ENCODE peak calls at places on chromosomes 16 and 17, in seven cellular contexts. T, X, N, B, O, G and F are unnamed samples.

GRCh38 chr17:44152875-44153274 is 11.1 kb downstream of the HROB start:
- DNase-seq in B (no peak), O (no peak), G (no peak), X (no peak), T (no peak), N (no peak), F (no peak)

GRCh38 chr17:29012535-29012934 is 6.7 kb upstream of the SEZ6 start:
- DNase-seq in B (no peak), O (no peak), T (no peak), N (no peak), X (peak; percentile 44), G (no peak), F (no peak)

GRCh38 chr16:86512860-86513470 is 2.6 kb downstream of the FOXF1 start:
- DNase-seq in G (no peak), B (no peak), X (no peak), N (no peak), T (no peak), O (no peak), F (no peak)

GRCh38 chr17:46984341-46984740 is 5.3 kb upstream of the RPRML start:
- DNase-seq in G (no peak), O (no peak), B (no peak), X (no peak), N (no peak), T (no peak), F (no peak)

GRCh38 chr16:11759163-11759834 is 16.6 kb upstream of the TXNDC11 start:
- DNase-seq in B (no peak), G (no peak), X (no peak), N (no peak), O (peak; percentile 55), T (no peak), F (no peak)

GRCh38 chr16:84009282-84009681 is 33.3 kb downstream of the SLC38A8 start:
- DNase-seq in X (no peak), G (no peak), B (no peak), N (no peak), T (no peak), O (no peak), F (no peak)

GRCh38 chr17:44097110-44097810 is 26.2 kb downstream of the HDAC5 start:
- DNase-seq in X (peak; percentile 55), B (no peak), T (no peak), G (no peak), O (no peak), N (no peak), F (no peak)

GRCh38 chr16:60142991-60143705 is 1409.0 kb upstream of the GOT2 start:
- DNase-seq in B (no peak), X (no peak), G (no peak), N (no peak), T (no peak), O (no peak), F (no peak)

GRCh38 chr17:48444531-48445247 is 14.7 kb upstream of the SKAP1 start:
- DNase-seq in G (no peak), O (no peak), X (no peak), T (no peak), N (no peak), B (no peak), F (peak; percentile 63)

GRCh38 chr16:69848635-69849545 is 86.8 kb downstream of the WWP2 start:
- DNase-seq in T (no peak), G (peak; percentile 65), N (no peak), O (no peak), B (no peak), X (no peak), F (peak; percentile 86)

GRCh38 chr17:29838961-29839360 is 91.1 kb downstream of the SSH2 start:
- DNase-seq in T (no peak), B (no peak), X (peak; percentile 16), O (no peak), N (no peak), G (no peak), F (no peak)

GRCh38 chr17:52762147-52762793 is 603.8 kb upstream of the CA10 start:
- DNase-seq in N (no peak), G (no peak), T (no peak), X (no peak), B (no peak), O (no peak), F (no peak)

GRCh38 chr16:70709961-70710360 is 24.1 kb upstream of the MTSS2 start:
- DNase-seq in T (no peak), B (no peak), N (no peak), X (no peak), O (no peak), G (no peak), F (no peak)

GRCh38 chr17:81388612-81389367 is 6.5 kb upstream of the BAHCC1 start:
- DNase-seq in B (no peak), T (no peak), X (peak; percentile 53), N (no peak), G (no peak), O (no peak), F (no peak)

GRCh38 chr16:77213542-77214108 is 14.4 kb downstream of the SYCE1L start:
- DNase-seq in G (peak; percentile 53), O (peak; percentile 75), N (no peak), B (no peak), X (peak; percentile 93), T (no peak), F (no peak)

GRCh38 chr17:12457493-12457892 is 208.2 kb upstream of the MYOCD start:
- DNase-seq in N (no peak), O (no peak), B (no peak), G (no peak), T (no peak), X (no peak), F (no peak)

GRCh38 chr17:42982266-42982665 is 1.9 kb downstream of the RUNDC1 start:
- DNase-seq in X (no peak), G (no peak), T (no peak), O (no peak), N (no peak), B (no peak), F (no peak)

GRCh38 chr17:39014044-39014794 is 47.0 kb upstream of the FBXO47 start:
- DNase-seq in G (no peak), N (no peak), B (no peak), T (no peak), X (peak; percentile 51), O (no peak), F (no peak)

GRCh38 chr17:31357831-31358400 is 33.6 kb upstream of the RAB11FIP4 start:
- DNase-seq in X (peak; percentile 27), N (no peak), T (no peak), G (no peak), O (peak; percentile 43), B (no peak), F (no peak)